ENCODE peak calls at places on chromosomes 13 and 19, in five cellular contexts. I, B, P, R and H are unnamed samples.
A peak's percentile ranks its signal among the peaks of the same experiment; 100 is the strongest.

GRCh38 chr19:58021541-58022282 is 12.1 kb upstream of the ZSCAN1 start:
- DNase-seq in I (peak; percentile 62), B (peak; percentile 53), P (no peak), R (no peak), H (peak; percentile 55)

GRCh38 chr19:10835089-10835753 is 791 bp downstream of the TMED1 start:
- DNase-seq in I (peak; percentile 49), B (no peak), P (no peak), R (no peak), H (peak; percentile 94)

GRCh38 chr19:18895038-18895827 is 725 bp downstream of the CERS1 start:
- DNase-seq in I (peak; percentile 71), B (peak; percentile 79), P (no peak), R (no peak), H (peak; percentile 74)

GRCh38 chr13:40563350-40564125 is 102.9 kb downstream of the FOXO1 start:
- DNase-seq in I (no peak), B (peak; percentile 97), P (no peak), R (no peak), H (no peak)

GRCh38 chr13:100673831-100674362 is 698 bp downstream of the TMTC4 start:
- DNase-seq in I (peak; percentile 29), B (peak; percentile 58), P (no peak), R (no peak), H (peak; percentile 61)

GRCh38 chr19:38265213-38265861 is 964 bp downstream of the SPINT2 start:
- DNase-seq in I (no peak), B (no peak), P (no peak), R (no peak), H (peak; percentile 87)

GRCh38 chr19:19181614-19182013 is 10.3 kb downstream of the BORCS8 start:
- DNase-seq in I (no peak), B (no peak), P (no peak), R (no peak), H (no peak)

GRCh38 chr19:56273563-56274117 is 1.1 kb downstream of the EDDM13 start:
- DNase-seq in I (no peak), B (no peak), P (no peak), R (no peak), H (no peak)

GRCh38 chr13:38409771-38410170 is 60.1 kb downstream of the UFM1 start:
- DNase-seq in I (no peak), B (no peak), P (no peak), R (no peak), H (no peak)

GRCh38 chr13:73303858-73304257 is 245.1 kb downstream of the KLF5 start:
- DNase-seq in I (no peak), B (no peak), P (no peak), R (peak; percentile 13), H (no peak)

GRCh38 chr19:31214086-31214485 is 135.2 kb downstream of the TSHZ3 start:
- DNase-seq in I (peak; percentile 23), B (no peak), P (no peak), R (no peak), H (peak; percentile 84)

GRCh38 chr13:75762066-75762937 is 126.2 kb downstream of the LMO7 start:
- DNase-seq in I (no peak), B (peak; percentile 15), P (peak; percentile 84), R (no peak), H (peak; percentile 24)

GRCh38 chr13:77084755-77085154 is 57.8 kb upstream of the FBXL3 start:
- DNase-seq in I (no peak), B (no peak), P (no peak), R (no peak), H (no peak)

GRCh38 chr13:80048802-80049201 is 292.1 kb downstream of the SPRY2 start:
- DNase-seq in I (peak; percentile 7), B (no peak), P (peak; percentile 89), R (peak; percentile 9), H (peak; percentile 11)

GRCh38 chr13:30257433-30258099 is 49.8 kb downstream of the KATNAL1 start:
- DNase-seq in I (no peak), B (no peak), P (no peak), R (no peak), H (no peak)

GRCh38 chr13:69654392-69654791 is 453.2 kb upstream of the ATXN8OS start:
- DNase-seq in I (no peak), B (no peak), P (no peak), R (no peak), H (no peak)

GRCh38 chr19:5074418-5074817 is 105.5 kb downstream of the KDM4B start:
- DNase-seq in I (no peak), B (no peak), P (no peak), R (no peak), H (no peak)

GRCh38 chr13:69657676-69658075 is 449.9 kb upstream of the ATXN8OS start:
- DNase-seq in I (no peak), B (no peak), P (no peak), R (no peak), H (no peak)

GRCh38 chr13:100828226-100828625 is 153.6 kb upstream of the TMTC4 start:
- DNase-seq in I (no peak), B (peak; percentile 42), P (no peak), R (peak; percentile 3), H (no peak)

GRCh38 chr19:48844472-48844871 is 8.2 kb upstream of the HSD17B14 start:
- DNase-seq in I (peak; percentile 88), B (peak; percentile 82), P (no peak), R (no peak), H (peak; percentile 92)

GRCh38 chr13:38752726-38753125 is 65.8 kb downstream of the FREM2 start:
- DNase-seq in I (no peak), B (no peak), P (no peak), R (no peak), H (no peak)

DNA sequence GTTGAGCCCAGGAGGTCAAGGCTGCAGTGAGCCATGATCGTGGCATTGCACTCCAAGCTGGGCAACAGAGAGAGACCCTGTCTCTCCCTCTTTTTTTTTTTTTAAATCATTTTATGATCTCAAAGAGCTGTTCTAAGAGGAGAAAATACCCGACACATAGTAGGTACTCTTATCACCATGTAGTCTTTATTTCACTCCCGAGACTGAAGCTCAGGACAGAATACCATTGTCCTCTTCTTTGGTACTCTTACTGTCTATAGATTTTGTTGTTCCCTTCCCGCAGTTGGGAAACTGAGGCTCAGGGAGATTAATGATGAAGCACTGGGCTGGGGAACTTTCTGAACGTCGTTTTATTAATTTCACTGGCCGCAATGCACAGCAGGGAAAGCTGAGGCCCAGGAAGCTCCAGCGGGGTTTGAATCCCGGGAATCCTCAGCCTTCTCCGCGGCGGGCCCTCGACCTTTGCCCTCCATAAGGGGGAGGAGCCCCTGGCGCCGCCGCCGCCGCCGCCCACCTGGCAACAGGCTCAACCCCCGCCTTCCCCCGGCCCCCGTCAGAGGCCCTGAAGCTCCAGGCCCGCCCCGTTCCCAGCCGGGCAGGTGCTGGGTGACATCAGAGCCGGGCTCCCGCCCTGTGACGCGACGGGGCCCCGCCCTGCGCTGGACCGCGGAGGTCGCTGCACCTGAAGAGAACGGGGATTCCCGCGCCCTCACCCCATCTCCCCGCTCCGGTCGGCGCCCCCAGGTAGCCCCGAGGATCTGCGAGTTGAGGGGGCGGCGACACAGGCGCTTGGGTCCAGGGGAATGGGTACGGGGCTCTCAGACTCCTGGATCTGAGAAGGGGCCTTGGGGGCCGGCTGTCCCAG is 1.6 kb downstream of the MYH14 start:
- DNase-seq in I (peak; percentile 84), B (peak; percentile 70), P (no peak), R (peak; percentile 57), H (no peak)
- TF ChIP-seq EP300 in I (no peak), B (no peak), P (no peak), R (no peak), H (no peak)

DNA sequence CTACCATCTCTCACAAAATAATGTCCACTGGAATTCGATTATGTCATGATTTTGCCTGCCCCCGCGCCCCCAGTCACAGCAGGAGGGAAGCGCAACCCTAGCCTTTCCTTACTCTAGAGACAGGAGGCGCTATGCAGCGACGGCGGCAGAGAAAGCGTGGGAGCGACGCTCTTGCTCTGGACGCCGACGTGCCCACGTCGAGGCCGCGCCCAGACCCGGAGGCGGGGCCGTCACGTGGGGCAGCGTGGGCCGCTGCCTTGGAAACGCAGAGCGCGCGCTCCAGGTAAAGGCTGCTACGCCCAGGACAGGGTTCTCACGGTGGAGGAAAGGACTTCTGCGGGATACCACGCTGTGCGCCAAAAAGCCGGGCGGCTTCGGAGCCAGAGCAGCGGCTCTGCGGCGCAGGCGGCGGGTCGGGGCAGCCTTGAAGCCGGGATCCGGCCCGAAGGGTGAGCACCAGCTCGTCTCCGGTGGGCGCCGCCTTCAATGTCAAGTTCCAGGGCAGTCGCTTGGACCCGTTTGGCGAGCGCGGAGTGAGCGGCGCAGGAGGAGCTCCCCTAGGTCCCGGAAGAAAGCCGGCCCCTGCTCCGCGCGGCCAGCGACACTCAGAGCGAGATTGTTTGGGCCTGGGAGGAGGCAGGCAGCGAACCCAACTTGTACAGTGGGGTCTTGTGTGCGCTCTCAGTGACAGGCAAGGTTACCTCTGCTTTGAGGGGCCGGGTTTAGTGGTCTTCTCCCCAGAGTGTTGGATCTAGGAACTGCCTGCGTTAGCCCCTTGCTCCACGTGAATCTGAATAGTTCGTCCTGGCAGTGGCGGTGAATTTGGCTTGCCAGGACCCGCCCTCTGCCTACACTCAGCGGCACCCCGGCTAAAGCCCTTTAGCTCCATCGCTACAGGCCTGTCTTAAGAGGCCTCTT is 121.7 kb downstream of the MRPL57 start:
- DNase-seq in I (peak; percentile 84), B (peak; percentile 83), P (peak; percentile 67), R (peak; percentile 73), H (peak; percentile 64)
- TF ChIP-seq CEBPB in I (no peak), B (no peak), P (no peak), R (no peak), H (no peak)

GRCh38 chr13:112606125-112607001 is 18.4 kb upstream of the TUBGCP3 start:
- DNase-seq in I (peak; percentile 90), B (peak; percentile 65), P (no peak), R (peak; percentile 57), H (peak; percentile 76)
- TF ChIP-seq POLR2A in I (no peak), B (no peak), P (no peak), R (peak; percentile 83), H (no peak)

GRCh38 chr19:1837625-1838105 is 10.6 kb downstream of the REXO1 start:
- DNase-seq in I (peak; percentile 73), B (peak; percentile 40), P (no peak), R (no peak), H (peak; percentile 64)

GRCh38 chr19:1841209-1841924 is 6.9 kb downstream of the REXO1 start:
- DNase-seq in I (no peak), B (no peak), P (no peak), R (no peak), H (no peak)

GRCh38 chr19:1840541-1841115 is 7.7 kb downstream of the REXO1 start:
- DNase-seq in I (peak; percentile 59), B (peak; percentile 53), P (no peak), R (no peak), H (no peak)

GRCh38 chr19:1837222-1837565 is 11.1 kb downstream of the REXO1 start:
- DNase-seq in I (no peak), B (no peak), P (no peak), R (no peak), H (no peak)

DNA sequence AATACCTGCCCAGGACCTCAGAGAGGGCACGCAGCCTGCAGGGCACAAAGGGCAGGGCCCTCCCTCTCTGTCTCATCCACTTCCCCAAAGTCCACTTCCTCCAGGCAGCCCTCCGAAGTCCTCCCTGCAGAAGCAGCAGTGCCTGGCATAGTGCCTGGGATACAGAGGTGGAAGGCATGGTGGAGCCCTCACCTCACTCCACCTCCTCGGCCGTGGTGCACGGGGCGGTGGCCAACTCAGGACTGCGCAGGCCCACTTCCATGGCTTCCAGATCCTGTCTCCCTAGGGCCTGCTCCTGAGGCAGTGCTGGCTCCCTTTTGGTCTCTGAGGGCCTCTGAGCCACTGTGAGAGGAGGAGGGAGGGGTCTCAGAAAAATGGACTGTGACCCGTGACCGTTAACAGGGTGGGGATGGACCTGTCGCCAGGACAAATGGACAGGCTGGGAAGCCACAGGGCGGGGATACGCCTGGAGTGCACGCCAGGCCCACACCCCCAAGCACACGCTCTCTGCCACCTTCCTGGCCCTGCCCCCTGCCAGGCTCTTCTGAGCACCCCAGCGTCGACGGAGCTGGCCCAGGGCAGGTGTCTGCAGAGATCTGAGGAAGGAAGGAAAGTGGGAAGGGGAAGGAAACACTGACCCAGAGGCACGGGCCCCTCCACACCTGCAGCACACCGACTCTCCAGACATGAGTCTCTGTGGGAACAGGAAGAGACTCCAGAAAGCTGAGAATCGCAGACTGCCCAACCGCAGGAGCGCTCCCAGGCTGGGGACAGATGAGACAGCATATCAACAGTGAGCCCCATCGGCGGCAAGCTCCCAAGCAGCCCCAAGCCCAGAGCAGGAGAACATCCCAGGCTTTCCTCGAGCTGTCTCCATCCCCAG is 8.4 kb downstream of the REXO1 start:
- DNase-seq in I (no peak), B (peak; percentile 72), P (no peak), R (no peak), H (no peak)
- TF ChIP-seq EP300 in I (no peak), B (no peak), P (no peak), R (no peak), H (no peak)